ENCODE peak calls at places on chromosomes 1 and 21, in four cellular contexts. One of them, this sample, is unnamed.

GRCh38 chr1:22452401-22452963 is 831 bp downstream of the ZBTB40 start:
- DNase-seq in left lung: no peak
- DNase-seq in tibial artery: peak
- DNase-seq in fibroblast of pulmonary artery: peak
- DNase-seq in this sample: no peak

GRCh38 chr1:33047839-33048305 is 11.2 kb upstream of the AK2 start:
- DNase-seq in left lung: no peak
- DNase-seq in tibial artery: no peak
- DNase-seq in fibroblast of pulmonary artery: peak
- DNase-seq in this sample: no peak

GRCh38 chr1:73947009-73947408 is 251.0 kb downstream of the LRRIQ3 start:
- DNase-seq in left lung: no peak
- DNase-seq in tibial artery: no peak
- DNase-seq in fibroblast of pulmonary artery: no peak
- DNase-seq in this sample: no peak

GRCh38 chr1:22323846-22324504 is 127.7 kb upstream of the ZBTB40 start:
- DNase-seq in left lung: no peak
- DNase-seq in tibial artery: no peak
- DNase-seq in fibroblast of pulmonary artery: no peak
- DNase-seq in this sample: no peak

GRCh38 chr1:208238710-208239517 is 5.3 kb downstream of the PLXNA2 start:
- DNase-seq in left lung: peak
- DNase-seq in tibial artery: no peak
- DNase-seq in fibroblast of pulmonary artery: peak
- DNase-seq in this sample: no peak

GRCh38 chr1:245917403-245917802 is 589.7 kb downstream of the SMYD3 start:
- DNase-seq in left lung: no peak
- DNase-seq in tibial artery: no peak
- DNase-seq in fibroblast of pulmonary artery: no peak
- DNase-seq in this sample: no peak

GRCh38 chr21:46081862-46082637 is 15.9 kb upstream of the COL6A2 start:
- DNase-seq in left lung: peak
- DNase-seq in tibial artery: no peak
- DNase-seq in fibroblast of pulmonary artery: no peak
- DNase-seq in this sample: no peak

GRCh38 chr21:16372546-16372945 is 642.8 kb downstream of the USP25 start:
- DNase-seq in left lung: no peak
- DNase-seq in tibial artery: no peak
- DNase-seq in fibroblast of pulmonary artery: no peak
- DNase-seq in this sample: no peak

GRCh38 chr1:109776911-109777310 is 13.2 kb upstream of the EPS8L3 start:
- DNase-seq in left lung: peak
- DNase-seq in tibial artery: peak
- DNase-seq in fibroblast of pulmonary artery: peak
- DNase-seq in this sample: peak

GRCh38 chr1:224377676-224378006 is 21.0 kb downstream of the CNIH4 start:
- DNase-seq in left lung: no peak
- DNase-seq in tibial artery: no peak
- DNase-seq in fibroblast of pulmonary artery: peak
- DNase-seq in this sample: no peak

GRCh38 chr1:51768971-51769601 is 109.4 kb downstream of the NRDC start:
- DNase-seq in left lung: no peak
- DNase-seq in tibial artery: no peak
- DNase-seq in fibroblast of pulmonary artery: peak
- DNase-seq in this sample: no peak

GRCh38 chr21:42066521-42066920 is 4.6 kb upstream of the UMODL1 start:
- DNase-seq in left lung: no peak
- DNase-seq in tibial artery: no peak
- DNase-seq in fibroblast of pulmonary artery: no peak
- DNase-seq in this sample: no peak

GRCh38 chr1:113976609-113977278 is 2.5 kb upstream of the OLFML3 start:
- DNase-seq in left lung: no peak
- DNase-seq in tibial artery: peak
- DNase-seq in fibroblast of pulmonary artery: peak
- DNase-seq in this sample: no peak

GRCh38 chr1:179816196-179816960 is 61.2 kb downstream of the TOR1AIP2 start:
- DNase-seq in left lung: no peak
- DNase-seq in tibial artery: no peak
- DNase-seq in fibroblast of pulmonary artery: no peak
- DNase-seq in this sample: peak

GRCh38 chr1:12615166-12615915 is 2.7 kb downstream of the DHRS3 start:
- DNase-seq in left lung: no peak
- DNase-seq in tibial artery: no peak
- DNase-seq in fibroblast of pulmonary artery: no peak
- DNase-seq in this sample: no peak

GRCh38 chr1:147083919-147084272 is 88.4 kb downstream of the PRKAB2 start:
- DNase-seq in left lung: no peak
- DNase-seq in tibial artery: no peak
- DNase-seq in fibroblast of pulmonary artery: no peak
- DNase-seq in this sample: no peak

GRCh38 chr1:160353223-160353622 is 10.0 kb downstream of the NCSTN start:
- DNase-seq in left lung: no peak
- DNase-seq in tibial artery: no peak
- DNase-seq in fibroblast of pulmonary artery: peak
- DNase-seq in this sample: no peak

GRCh38 chr1:63951076-63951946 is 177.5 kb downstream of the ROR1 start:
- DNase-seq in left lung: no peak
- DNase-seq in tibial artery: no peak
- DNase-seq in fibroblast of pulmonary artery: peak
- DNase-seq in this sample: no peak

GRCh38 chr1:10122926-10123325 is 87.4 kb upstream of the KIF1B start:
- DNase-seq in left lung: no peak
- DNase-seq in tibial artery: no peak
- DNase-seq in fibroblast of pulmonary artery: peak
- DNase-seq in this sample: no peak

GRCh38 chr1:155553349-155553748 is 9.3 kb downstream of the ASH1L start:
- DNase-seq in left lung: no peak
- DNase-seq in tibial artery: no peak
- DNase-seq in fibroblast of pulmonary artery: no peak
- DNase-seq in this sample: no peak

GRCh38 chr1:42418516-42418915 is 37.3 kb downstream of the ZMYND12 start:
- DNase-seq in left lung: no peak
- DNase-seq in tibial artery: no peak
- DNase-seq in fibroblast of pulmonary artery: no peak
- DNase-seq in this sample: no peak

GRCh38 chr1:241499910-241500309 is 19.6 kb downstream of the FH start:
- DNase-seq in left lung: no peak
- DNase-seq in tibial artery: no peak
- DNase-seq in fibroblast of pulmonary artery: peak
- DNase-seq in this sample: no peak
- TF ChIP-seq CTCF in left lung: no peak
- TF ChIP-seq CTCF in tibial artery: no peak
- TF ChIP-seq CTCF in fibroblast of pulmonary artery: peak
- TF ChIP-seq CTCF in this sample: peak

DNA sequence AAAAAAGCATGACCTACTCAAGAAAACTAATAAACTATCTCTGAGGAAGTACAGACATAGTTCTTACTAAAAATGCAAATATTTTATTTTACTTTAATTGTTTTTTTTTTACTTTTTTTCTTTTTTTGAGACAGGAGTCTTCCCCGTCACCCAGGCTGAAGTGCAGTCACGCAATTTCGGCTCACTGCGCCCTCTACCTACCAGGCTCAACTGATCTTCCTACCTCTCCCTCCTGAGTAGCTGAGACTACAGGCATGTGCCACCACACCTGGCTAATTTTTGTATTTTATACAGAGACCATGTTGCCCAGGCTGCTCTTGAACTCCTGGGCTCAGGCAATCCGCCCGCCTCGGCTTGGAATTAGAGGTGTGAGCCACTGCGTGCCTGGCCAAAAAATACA is 1263.1 kb downstream of the KCNT2 start:
- DNase-seq in left lung: peak
- DNase-seq in tibial artery: no peak
- DNase-seq in fibroblast of pulmonary artery: no peak
- DNase-seq in this sample: peak
- TF ChIP-seq CTCF in left lung: no peak
- TF ChIP-seq CTCF in tibial artery: no peak
- TF ChIP-seq CTCF in fibroblast of pulmonary artery: no peak
- TF ChIP-seq CTCF in this sample: no peak

DNA sequence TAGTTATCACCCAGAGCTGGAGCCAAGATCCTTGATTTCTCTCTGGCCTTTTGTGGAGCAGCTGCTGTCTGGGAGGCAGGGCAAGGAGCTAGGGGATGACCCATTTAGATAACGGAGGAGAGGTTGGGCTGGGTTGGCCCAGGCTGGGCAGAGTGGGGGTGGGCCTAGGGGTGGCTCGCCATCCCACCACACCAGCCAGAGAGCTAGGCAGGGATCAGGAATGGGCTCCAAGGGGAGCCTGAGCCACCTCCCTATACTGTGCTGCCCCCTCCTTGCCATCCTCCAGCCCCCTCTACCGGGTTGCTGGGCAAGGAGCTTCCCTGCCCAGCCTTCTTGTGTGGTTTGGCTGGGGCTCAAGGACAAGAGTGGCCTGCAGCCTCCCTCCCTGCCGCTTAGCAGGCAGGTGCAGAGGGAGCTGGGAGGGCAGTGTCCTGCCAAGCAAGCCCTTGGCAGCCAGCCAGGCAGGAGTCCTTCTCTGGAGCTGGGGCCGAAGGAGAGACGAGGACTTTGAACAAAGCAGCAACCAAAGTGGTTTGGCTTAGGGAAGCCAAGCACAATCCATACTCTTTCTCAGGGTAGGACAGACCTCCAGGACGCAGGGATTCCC is 4.1 kb downstream of the NUAK2 start:
- DNase-seq in left lung: peak
- DNase-seq in tibial artery: no peak
- DNase-seq in fibroblast of pulmonary artery: peak
- DNase-seq in this sample: no peak
- TF ChIP-seq CTCF in left lung: no peak
- TF ChIP-seq CTCF in tibial artery: no peak
- TF ChIP-seq CTCF in fibroblast of pulmonary artery: no peak
- TF ChIP-seq CTCF in this sample: peak

GRCh38 chr1:169462385-169462784 is 23.4 kb downstream of the SLC19A2 start:
- DNase-seq in left lung: no peak
- DNase-seq in tibial artery: no peak
- DNase-seq in fibroblast of pulmonary artery: no peak
- DNase-seq in this sample: no peak

GRCh38 chr1:169468982-169469381 is 16.8 kb downstream of the SLC19A2 start:
- DNase-seq in left lung: no peak
- DNase-seq in tibial artery: no peak
- DNase-seq in fibroblast of pulmonary artery: no peak
- DNase-seq in this sample: no peak

GRCh38 chr1:169461390-169462001 is 24.2 kb downstream of the SLC19A2 start:
- DNase-seq in left lung: no peak
- DNase-seq in tibial artery: no peak
- DNase-seq in fibroblast of pulmonary artery: no peak
- DNase-seq in this sample: no peak

GRCh38 chr1:169466259-169467230 is 19.2 kb downstream of the SLC19A2 start:
- DNase-seq in left lung: no peak
- DNase-seq in tibial artery: no peak
- DNase-seq in fibroblast of pulmonary artery: peak
- DNase-seq in this sample: no peak
- TF ChIP-seq CTCF in left lung: no peak
- TF ChIP-seq CTCF in tibial artery: peak
- TF ChIP-seq CTCF in fibroblast of pulmonary artery: peak
- TF ChIP-seq CTCF in this sample: peak

GRCh38 chr21:31993826-31994791 is 121.3 kb downstream of the HUNK start:
- DNase-seq in left lung: no peak
- DNase-seq in tibial artery: no peak
- DNase-seq in fibroblast of pulmonary artery: no peak
- DNase-seq in this sample: no peak

GRCh38 chr21:31988492-31989285 is 115.9 kb downstream of the HUNK start:
- DNase-seq in left lung: no peak
- DNase-seq in tibial artery: peak
- DNase-seq in fibroblast of pulmonary artery: no peak
- DNase-seq in this sample: no peak

GRCh38 chr21:31987696-31988095 is 114.9 kb downstream of the HUNK start:
- DNase-seq in left lung: no peak
- DNase-seq in tibial artery: no peak
- DNase-seq in fibroblast of pulmonary artery: no peak
- DNase-seq in this sample: no peak

GRCh38 chr21:31991356-31992331 is 118.8 kb downstream of the HUNK start:
- DNase-seq in left lung: no peak
- DNase-seq in tibial artery: no peak
- DNase-seq in fibroblast of pulmonary artery: no peak
- DNase-seq in this sample: no peak

DNA sequence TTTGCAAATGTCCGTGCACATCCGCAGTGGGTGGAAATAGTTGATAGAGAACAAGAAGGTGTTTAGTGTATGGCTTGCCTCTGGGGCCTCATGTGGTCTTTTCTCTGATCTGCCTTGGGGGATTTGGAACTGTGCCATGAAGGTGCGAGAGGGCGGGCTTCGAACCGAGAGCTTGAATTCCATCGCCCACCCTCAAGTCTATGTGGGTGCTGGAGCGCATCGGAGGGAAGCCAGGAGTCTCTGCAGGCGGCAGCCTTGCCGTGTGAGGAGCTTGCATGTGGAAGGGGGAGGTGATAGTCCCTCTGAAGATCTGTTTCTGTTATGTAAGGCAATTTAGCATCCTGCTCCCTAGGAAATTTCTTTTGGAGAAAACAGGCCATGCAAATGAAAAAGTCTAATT is 119.6 kb downstream of the HUNK start:
- DNase-seq in left lung: no peak
- DNase-seq in tibial artery: no peak
- DNase-seq in fibroblast of pulmonary artery: no peak
- DNase-seq in this sample: no peak
- TF ChIP-seq CTCF in left lung: no peak
- TF ChIP-seq CTCF in tibial artery: no peak
- TF ChIP-seq CTCF in fibroblast of pulmonary artery: no peak
- TF ChIP-seq CTCF in this sample: no peak

DNA sequence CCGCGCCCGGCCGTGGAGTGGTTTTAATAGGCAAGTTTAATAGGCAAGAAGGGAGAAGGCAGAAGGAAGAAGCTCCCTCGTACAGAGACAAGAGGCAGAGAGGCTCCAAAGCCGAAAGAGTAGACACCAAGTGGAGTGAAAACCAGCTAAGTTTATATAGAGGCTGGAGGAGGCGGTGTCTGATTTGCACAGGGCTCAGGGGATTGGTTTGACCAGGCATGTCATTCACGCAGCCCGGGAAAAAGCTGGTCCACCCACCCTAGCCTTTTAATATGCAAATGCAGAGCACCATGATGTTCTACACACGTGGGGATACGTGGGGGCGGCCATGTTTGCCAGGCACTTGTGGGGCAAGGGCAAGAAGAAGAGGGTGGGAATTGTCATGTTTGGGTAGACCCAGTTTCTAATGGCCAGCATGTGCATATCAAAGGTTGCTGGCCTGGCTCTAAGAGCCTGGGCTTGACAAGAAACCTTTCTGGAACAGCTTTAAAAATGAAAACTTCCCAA is 18.0 kb upstream of the SOD1 start:
- DNase-seq in left lung: no peak
- DNase-seq in tibial artery: no peak
- DNase-seq in fibroblast of pulmonary artery: no peak
- DNase-seq in this sample: no peak
- TF ChIP-seq CTCF in left lung: no peak
- TF ChIP-seq CTCF in tibial artery: no peak
- TF ChIP-seq CTCF in fibroblast of pulmonary artery: no peak
- TF ChIP-seq CTCF in this sample: no peak